ENCODE peak calls at places on chromosomes 11 and 22, in six cellular contexts. J, G, R, P, L and H are unnamed samples.

GRCh38 chr11:14336507-14337503 is 22.2 kb downstream of the RRAS2 start:
- DNase-seq in J (peak), G (peak), R (no peak), P (peak), L (no peak), H (peak)

GRCh38 chr11:111162306-111162705 is 83.2 kb upstream of the POU2AF2 start:
- DNase-seq in J (no peak), G (no peak), R (no peak), P (no peak), L (no peak), H (no peak)

GRCh38 chr22:33853200-33854097 is 66.8 kb downstream of the LARGE1 start:
- DNase-seq in J (peak), G (no peak), R (peak), P (peak), L (peak), H (peak)

GRCh38 chr11:19931141-19931767 is 218.6 kb downstream of the NAV2 start:
- DNase-seq in J (no peak), G (no peak), R (no peak), P (no peak), L (no peak), H (no peak)

GRCh38 chr11:45208135-45208534 is 61.7 kb downstream of the PRDM11 start:
- DNase-seq in J (no peak), G (no peak), R (no peak), P (no peak), L (no peak), H (no peak)

GRCh38 chr11:96114178-96115070 is 190.5 kb upstream of the MTMR2 start:
- DNase-seq in J (no peak), G (no peak), R (no peak), P (peak), L (no peak), H (no peak)

GRCh38 chr11:95140397-95141030 is 50.9 kb downstream of the ENDOD1 start:
- DNase-seq in J (no peak), G (no peak), R (no peak), P (no peak), L (no peak), H (no peak)

GRCh38 chr22:44099696-44100095 is 75.6 kb downstream of the PARVB start:
- DNase-seq in J (no peak), G (no peak), R (no peak), P (no peak), L (no peak), H (no peak)

GRCh38 chr11:120303004-120303637 is 22.0 kb upstream of the TLCD5 start:
- DNase-seq in J (peak), G (peak), R (peak), P (peak), L (peak), H (peak)

GRCh38 chr11:57214087-57214395 is 23.0 kb downstream of the APLNR start:
- DNase-seq in J (no peak), G (no peak), R (no peak), P (no peak), L (no peak), H (no peak)

GRCh38 chr22:49502126-49502826 is 325.4 kb downstream of the BRD1 start:
- DNase-seq in J (peak), G (no peak), R (peak), P (peak), L (no peak), H (no peak)

DNA sequence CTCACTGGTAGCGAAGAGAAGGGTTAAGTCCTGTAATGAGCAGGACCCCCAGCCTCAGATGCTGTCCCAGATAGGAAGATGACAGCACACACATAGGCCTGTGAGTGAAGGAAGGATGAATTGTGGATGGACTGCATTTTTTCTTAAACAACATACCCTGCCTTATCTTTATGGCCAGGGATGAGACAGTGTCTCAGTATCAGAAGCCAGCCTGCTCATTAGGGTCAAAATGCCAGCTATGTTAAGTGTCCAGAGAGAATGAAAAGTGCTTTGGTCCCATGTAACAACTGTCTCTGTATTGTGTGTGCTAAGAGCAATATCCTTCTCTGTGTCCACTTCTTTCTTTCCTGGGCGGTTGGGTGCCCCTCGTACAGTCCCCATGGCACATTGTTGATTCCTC is 30.2 kb downstream of the PPFIBP2 start:
- DNase-seq in J (no peak), G (no peak), R (no peak), P (no peak), L (no peak), H (no peak)
- TF ChIP-seq POLR2A in J (no peak), G (no peak), R (no peak), P (no peak), L (no peak), H (no peak)

GRCh38 chr11:76802621-76803020 is 19.5 kb downstream of the TSKU start:
- DNase-seq in J (peak), G (no peak), R (no peak), P (no peak), L (no peak), H (no peak)

GRCh38 chr11:76803811-76804600 is 20.9 kb downstream of the TSKU start:
- DNase-seq in J (peak), G (no peak), R (no peak), P (no peak), L (no peak), H (no peak)

GRCh38 chr11:76801736-76802135 is 18.6 kb downstream of the TSKU start:
- DNase-seq in J (no peak), G (no peak), R (no peak), P (peak), L (no peak), H (no peak)

GRCh38 chr11:76802151-76802550 is 19.0 kb downstream of the TSKU start:
- DNase-seq in J (no peak), G (no peak), R (no peak), P (no peak), L (no peak), H (no peak)

DNA sequence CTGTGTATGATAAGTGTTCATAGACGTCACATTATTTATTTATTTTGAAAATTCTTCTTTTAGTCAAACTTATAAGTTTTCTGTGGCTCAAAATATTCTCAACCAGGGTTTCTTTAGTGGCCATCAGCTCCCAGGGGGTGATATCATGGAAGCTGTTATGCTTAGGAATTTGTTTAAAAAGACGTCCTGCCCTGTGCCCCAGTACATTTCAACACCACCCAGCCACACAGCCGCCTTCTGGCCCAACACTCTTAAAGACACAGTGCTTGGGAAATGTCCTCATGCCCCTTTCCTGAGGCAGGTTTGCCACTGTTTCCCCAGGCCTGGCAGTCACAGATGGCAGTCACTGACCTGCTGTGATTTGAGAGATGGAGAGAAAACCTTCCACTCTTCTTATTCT is 19.9 kb downstream of the TSKU start:
- DNase-seq in J (peak), G (no peak), R (no peak), P (no peak), L (no peak), H (no peak)
- TF ChIP-seq MYC in J (no peak), G (no peak), R (no peak), P (no peak), L (no peak), H (no peak)

DNA sequence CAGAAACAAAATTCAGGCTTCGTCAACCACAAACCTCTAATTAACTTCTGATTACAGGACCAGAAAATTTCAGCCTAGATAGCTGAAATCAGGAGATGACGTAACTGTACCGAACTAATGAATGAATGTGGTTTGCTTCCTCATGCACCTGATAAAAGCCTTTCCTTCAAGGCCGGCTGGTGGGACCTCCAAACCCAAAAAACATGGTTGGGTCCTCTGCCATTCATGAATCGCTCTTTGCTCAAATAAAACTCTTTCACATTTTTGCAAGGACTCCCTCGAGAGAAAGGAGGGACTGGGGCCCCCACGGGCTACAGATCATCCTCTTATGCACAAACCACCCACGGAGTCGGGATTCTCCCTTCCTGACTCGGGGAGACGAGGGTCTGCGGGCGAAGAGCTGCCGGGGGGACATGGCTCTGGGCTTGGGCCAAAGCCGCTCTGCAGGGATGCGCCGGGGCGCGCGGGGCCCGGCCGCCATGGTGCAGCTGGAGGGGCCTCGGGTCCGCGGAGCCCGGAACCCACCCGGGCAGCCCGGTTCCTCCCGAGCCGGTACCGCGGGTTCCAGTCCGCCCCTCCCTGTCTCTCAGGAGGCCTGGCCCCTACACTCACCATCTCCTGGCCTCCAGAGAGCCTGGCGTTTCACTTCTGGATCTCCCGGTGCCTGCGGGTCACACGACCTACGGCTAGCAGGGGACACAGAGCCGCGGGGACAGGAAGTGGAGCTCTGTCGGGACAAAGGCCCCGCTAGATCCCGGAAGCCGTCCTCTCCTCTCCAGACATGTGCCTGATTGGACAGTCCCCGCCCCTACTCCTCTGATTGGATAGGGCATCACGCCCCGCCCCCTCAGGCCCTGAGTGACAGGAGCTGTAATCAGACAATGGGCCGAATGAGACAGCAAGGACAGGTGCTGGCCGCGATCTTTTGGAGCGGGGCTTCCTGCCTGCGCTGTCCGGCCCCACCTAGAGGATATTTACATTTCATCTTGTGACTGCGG is at the start of gene ZNF195:
- DNase-seq in J (peak), G (peak), R (peak), P (peak), L (peak), H (peak)
- TF ChIP-seq POLR2A in J (peak), G (peak), R (peak), P (peak), L (peak), H (peak)

GRCh38 chr22:31142285-31142684 is 2.0 kb upstream of the PLA2G3 start:
- DNase-seq in J (no peak), G (no peak), R (no peak), P (no peak), L (no peak), H (no peak)

GRCh38 chr22:31141551-31141950 is 1.2 kb upstream of the PLA2G3 start:
- DNase-seq in J (no peak), G (no peak), R (no peak), P (no peak), L (no peak), H (no peak)

GRCh38 chr22:31143038-31143437 is 2.7 kb upstream of the PLA2G3 start:
- DNase-seq in J (no peak), G (no peak), R (no peak), P (no peak), L (no peak), H (no peak)

GRCh38 chr22:31144223-31144622 is 3.9 kb upstream of the PLA2G3 start:
- DNase-seq in J (no peak), G (no peak), R (peak), P (no peak), L (no peak), H (no peak)

DNA sequence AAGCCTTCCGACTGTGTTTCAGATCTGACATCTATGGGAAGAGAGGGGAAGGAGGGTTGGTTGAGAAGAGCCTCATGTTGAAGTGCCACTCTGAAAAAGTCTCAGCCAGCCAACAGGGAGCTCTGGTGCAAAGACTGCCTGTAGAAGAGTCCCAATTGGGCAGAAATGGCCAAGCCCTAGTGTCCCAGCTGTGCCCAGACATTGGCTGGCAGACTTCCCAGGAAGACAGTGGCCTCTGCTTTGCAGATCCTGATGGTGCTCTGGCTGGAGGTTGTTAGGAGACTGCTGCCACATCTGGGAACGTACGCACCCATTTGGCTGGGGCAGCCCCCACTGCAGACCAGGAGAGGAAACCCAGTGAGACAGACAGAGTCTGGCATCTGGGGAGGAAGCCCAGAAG is 3.2 kb upstream of the PLA2G3 start:
- DNase-seq in J (no peak), G (no peak), R (no peak), P (no peak), L (no peak), H (no peak)
- TF ChIP-seq MYC in J (no peak), G (no peak), R (no peak), P (no peak), L (no peak), H (no peak)

GRCh38 chr11:66421492-66422205 is 814 bp downstream of the NPAS4 start:
- DNase-seq in J (peak), G (peak), R (peak), P (peak), L (peak), H (peak)
- TF ChIP-seq POLR2A in J (no peak), G (no peak), R (no peak), P (no peak), L (no peak), H (no peak)

GRCh38 chr11:117916956-117917355 is 12.2 kb downstream of the TMPRSS13 start:
- DNase-seq in J (no peak), G (no peak), R (no peak), P (no peak), L (no peak), H (no peak)
- TF ChIP-seq MYC in J (no peak), G (no peak), R (no peak), P (no peak), L (no peak), H (no peak)

DNA sequence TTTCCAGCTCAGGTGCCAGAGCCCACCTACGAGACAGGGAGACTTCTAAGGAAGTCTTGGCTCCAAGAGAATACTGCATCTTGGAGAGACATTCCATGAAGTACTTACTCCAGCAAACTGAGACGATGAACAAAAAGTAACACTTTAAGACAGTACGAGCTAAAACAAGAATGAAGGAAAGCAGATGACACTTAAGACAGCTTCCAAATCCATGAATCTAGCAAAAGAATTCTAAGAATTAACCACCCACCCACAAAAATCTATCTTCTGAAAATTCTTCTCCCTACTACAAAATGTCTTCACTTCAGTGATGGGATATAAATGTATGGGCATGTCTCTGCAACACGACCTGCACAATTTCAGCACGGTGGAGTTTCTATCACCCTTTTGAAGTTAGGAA is 132.9 kb downstream of the C11orf58 start:
- DNase-seq in J (no peak), G (no peak), R (no peak), P (no peak), L (no peak), H (no peak)
- TF ChIP-seq POLR2A in J (no peak), G (no peak), R (no peak), P (no peak), L (no peak), H (no peak)

GRCh38 chr11:70303070-70303469 is 32.6 kb downstream of the PPFIA1 start:
- DNase-seq in J (no peak), G (no peak), R (no peak), P (no peak), L (no peak), H (no peak)
- TF ChIP-seq MYC in J (no peak), G (no peak), R (no peak), P (no peak), L (no peak), H (no peak)

DNA sequence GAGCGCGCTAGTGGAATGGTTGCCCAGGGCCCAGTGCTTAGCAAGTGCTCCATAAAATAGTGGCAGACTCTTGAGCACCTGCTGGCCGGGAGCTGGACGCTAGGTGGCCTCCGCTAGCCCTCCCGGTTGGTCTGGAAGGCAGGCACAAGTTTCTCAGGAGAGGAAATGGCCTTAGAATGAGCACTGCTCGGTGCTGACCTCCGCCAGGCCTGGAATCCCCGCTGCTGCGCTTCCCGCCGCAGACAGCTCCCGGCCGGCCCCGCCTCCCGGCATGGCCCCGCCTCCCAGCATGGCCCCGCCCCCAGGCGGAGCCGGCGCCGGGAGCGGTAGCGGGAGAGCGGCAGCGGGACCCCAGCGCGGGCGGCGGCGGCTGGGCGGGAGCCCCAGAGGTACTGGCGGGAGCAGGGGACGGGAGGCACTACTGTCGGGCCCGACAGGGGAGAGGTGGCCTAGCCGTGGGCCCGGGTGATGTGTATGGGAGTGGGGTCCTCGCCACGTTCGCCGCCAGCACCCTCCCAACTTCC is at the start of gene SIPA1:
- DNase-seq in J (peak), G (peak), R (peak), P (peak), L (no peak), H (peak)
- TF ChIP-seq POLR2A in J (peak), G (peak), R (peak), P (peak), L (peak), H (peak)

GRCh38 chr22:31825513-31825912 is 71.7 kb downstream of the DEPDC5 start:
- DNase-seq in J (no peak), G (no peak), R (no peak), P (no peak), L (no peak), H (no peak)
- TF ChIP-seq MYC in J (no peak), G (no peak), R (no peak), P (no peak), L (no peak), H (no peak)